ENCODE peak calls at places on chromosomes 6 and 20, in ten cellular contexts. C is neural crest cell, L is activated T-cell treated with anti-CD3 and anti-CD28 coated beads for 1 hour, U is RKO, I is cerebellum, B is mesothelial cell of epicardium, O is Right ventricle myocardium inferior, P is frontal cortex, N is AG04450, G is cardiac septum. Q is an unnamed sample.

GRCh38 chr6:37724530-37725220 is 27.0 kb upstream of the MDGA1 start:
- DNase-seq in C (no peak), L (no peak), U (no peak), I (no peak), B (no peak), O (no peak), P (no peak), N (no peak), G (no peak), Q (no peak)

GRCh38 chr6:170057961-170058877 is 232.7 kb downstream of the DLL1 start:
- DNase-seq in C (no peak), L (no peak), U (no peak), I (no peak), B (peak; percentile 34), O (no peak), P (no peak), N (no peak), G (peak; percentile 73), Q (no peak)

GRCh38 chr6:24959333-24959732 is 23.6 kb upstream of the RIPOR2 start:
- DNase-seq in C (no peak), L (no peak), U (no peak), I (no peak), B (no peak), O (no peak), P (no peak), N (no peak), G (no peak), Q (no peak)

GRCh38 chr6:83371428-83371827 is 59.4 kb downstream of the ME1 start:
- DNase-seq in C (no peak), L (no peak), U (no peak), I (no peak), B (no peak), O (no peak), P (no peak), N (peak; percentile 36), G (no peak), Q (no peak)

GRCh38 chr6:169936355-169936975 is 185.0 kb downstream of the ERMARD start:
- DNase-seq in C (no peak), L (no peak), U (no peak), I (no peak), B (no peak), O (no peak), P (no peak), N (no peak), G (peak; percentile 74), Q (no peak)

GRCh38 chr6:88370127-88370710 is 204.1 kb upstream of the CNR1 start:
- DNase-seq in C (no peak), L (no peak), U (no peak), I (peak; percentile 48), B (no peak), O (no peak), P (no peak), N (no peak), G (no peak), Q (no peak)

GRCh38 chr6:1678201-1678600 is 68.5 kb downstream of the FOXC1 start:
- DNase-seq in C (no peak), L (no peak), U (no peak), I (no peak), B (no peak), O (no peak), P (no peak), N (no peak), G (no peak), Q (no peak)

GRCh38 chr6:160027931-160028330 is 59.0 kb downstream of the IGF2R start:
- DNase-seq in C (no peak), L (no peak), U (no peak), I (no peak), B (no peak), O (no peak), P (no peak), N (no peak), G (no peak), Q (no peak)

GRCh38 chr6:1388927-1389790 is at the start of gene FOXF2:
- DNase-seq in C (no peak), L (no peak), U (no peak), I (peak; percentile 35), B (no peak), O (no peak), P (peak; percentile 55), N (no peak), G (no peak), Q (no peak)

GRCh38 chr6:156658186-156658585 is 119.0 kb upstream of the ARID1B start:
- DNase-seq in C (no peak), L (no peak), U (no peak), I (no peak), B (no peak), O (no peak), P (peak; percentile 32), N (peak; percentile 45), G (no peak), Q (no peak)

GRCh38 chr6:438634-439170 is 47.1 kb downstream of the IRF4 start:
- DNase-seq in C (no peak), L (no peak), U (no peak), I (no peak), B (no peak), O (no peak), P (no peak), N (no peak), G (no peak), Q (no peak)

GRCh38 chr6:143734641-143735063 is 56.9 kb downstream of the PHACTR2 start:
- DNase-seq in C (no peak), L (no peak), U (no peak), I (no peak), B (no peak), O (no peak), P (no peak), N (no peak), G (no peak), Q (no peak)

GRCh38 chr6:68746376-68746775 is 111.3 kb downstream of the ADGRB3 start:
- DNase-seq in C (no peak), L (no peak), U (no peak), I (no peak), B (no peak), O (no peak), P (no peak), N (no peak), G (no peak), Q (no peak)

GRCh38 chr6:162543221-162543620 is 184.3 kb downstream of the PRKN start:
- DNase-seq in C (no peak), L (no peak), U (no peak), I (no peak), B (no peak), O (no peak), P (no peak), N (no peak), G (no peak), Q (no peak)

GRCh38 chr6:38187285-38187684 is 367.8 kb downstream of the ZFAND3 start:
- DNase-seq in C (no peak), L (no peak), U (no peak), I (no peak), B (peak; percentile 33), O (no peak), P (no peak), N (no peak), G (peak; percentile 47), Q (no peak)

GRCh38 chr20:51382111-51382985 is 160.2 kb downstream of the NFATC2 start:
- DNase-seq in C (no peak), L (no peak), U (no peak), I (no peak), B (no peak), O (no peak), P (no peak), N (no peak), G (peak; percentile 62), Q (no peak)

GRCh38 chr20:51752343-51752951 is 15.7 kb downstream of the ATP9A start:
- DNase-seq in C (no peak), L (no peak), U (peak; percentile 94), I (no peak), B (no peak), O (no peak), P (no peak), N (peak; percentile 69), G (no peak), Q (peak; percentile 57)

GRCh38 chr6:73285674-73286283 is 22.8 kb upstream of the KHDC1 start:
- DNase-seq in C (no peak), L (no peak), U (peak; percentile 79), I (peak; percentile 74), B (no peak), O (no peak), P (peak; percentile 46), N (peak; percentile 23), G (no peak), Q (no peak)

GRCh38 chr20:53413188-53413631 is 180.4 kb downstream of the ZNF217 start:
- DNase-seq in C (no peak), L (peak; percentile 37), U (no peak), I (no peak), B (peak; percentile 45), O (peak; percentile 71), P (no peak), N (no peak), G (peak; percentile 78), Q (no peak)

GRCh38 chr6:52551483-52552277 is 25.2 kb downstream of the TRAM2 start:
- DNase-seq in C (peak; percentile 26), L (no peak), U (no peak), I (peak; percentile 54), B (no peak), O (peak; percentile 80), P (no peak), N (peak; percentile 87), G (peak; percentile 79), Q (no peak)

GRCh38 chr6:140039343-140039742 is 664.9 kb upstream of the CITED2 start:
- DNase-seq in C (no peak), L (no peak), U (no peak), I (no peak), B (no peak), O (no peak), P (no peak), N (no peak), G (no peak), Q (no peak)

GRCh38 chr20:63896136-63896890 is 1.4 kb downstream of the DNAJC5 start:
- DNase-seq in C (no peak), L (no peak), U (peak; percentile 91), I (no peak), B (peak; percentile 44), O (peak; percentile 89), P (no peak), N (no peak), G (peak; percentile 81), Q (no peak)